ENCODE peak calls at places on chromosomes 16 and 17, in nine cellular contexts. One of them, this sample, is unnamed.

GRCh38 chr17:3804503-3804931 is 3.5 kb upstream of the ITGAE start:
- DNase-seq in neural crest cell: no peak
- DNase-seq in H9: no peak
- DNase-seq in GM10248: peak; percentile 78
- DNase-seq in BJ: no peak
- DNase-seq in HCT116: no peak
- DNase-seq in GM12865: peak; percentile 85
- DNase-seq in lower leg skin: no peak
- DNase-seq in left ventricle myocardium inferior: no peak
- DNase-seq in this sample: no peak

GRCh38 chr16:84692451-84692850 is 7.3 kb upstream of the USP10 start:
- DNase-seq in neural crest cell: no peak
- DNase-seq in H9: no peak
- DNase-seq in GM10248: no peak
- DNase-seq in BJ: no peak
- DNase-seq in HCT116: no peak
- DNase-seq in GM12865: no peak
- DNase-seq in lower leg skin: no peak
- DNase-seq in left ventricle myocardium inferior: no peak
- DNase-seq in this sample: no peak

GRCh38 chr17:47902039-47902744 is 6.2 kb downstream of the SP2 start:
- DNase-seq in neural crest cell: no peak
- DNase-seq in H9: peak; percentile 82
- DNase-seq in GM10248: no peak
- DNase-seq in BJ: no peak
- DNase-seq in HCT116: no peak
- DNase-seq in GM12865: no peak
- DNase-seq in lower leg skin: no peak
- DNase-seq in left ventricle myocardium inferior: no peak
- DNase-seq in this sample: no peak

GRCh38 chr16:75566889-75567255 is 693 bp downstream of the GABARAPL2 start:
- DNase-seq in neural crest cell: no peak
- DNase-seq in H9: no peak
- DNase-seq in GM10248: no peak
- DNase-seq in BJ: no peak
- DNase-seq in HCT116: no peak
- DNase-seq in GM12865: peak; percentile 39
- DNase-seq in lower leg skin: no peak
- DNase-seq in left ventricle myocardium inferior: no peak
- DNase-seq in this sample: no peak

GRCh38 chr16:49890876-49891275 is 35.0 kb upstream of the ZNF423 start:
- DNase-seq in neural crest cell: no peak
- DNase-seq in H9: peak; percentile 85
- DNase-seq in GM10248: no peak
- DNase-seq in BJ: no peak
- DNase-seq in HCT116: no peak
- DNase-seq in GM12865: peak; percentile 44
- DNase-seq in lower leg skin: no peak
- DNase-seq in left ventricle myocardium inferior: no peak
- DNase-seq in this sample: no peak

GRCh38 chr17:45332989-45333701 is 16.3 kb upstream of the MAP3K14 start:
- DNase-seq in neural crest cell: no peak
- DNase-seq in H9: peak; percentile 40
- DNase-seq in GM10248: peak; percentile 72
- DNase-seq in BJ: no peak
- DNase-seq in HCT116: no peak
- DNase-seq in GM12865: peak; percentile 84
- DNase-seq in lower leg skin: peak; percentile 71
- DNase-seq in left ventricle myocardium inferior: no peak
- DNase-seq in this sample: no peak

GRCh38 chr16:35480361-35480760 is 2020.9 kb downstream of the TP53TG3F start:
- DNase-seq in neural crest cell: no peak
- DNase-seq in H9: no peak
- DNase-seq in GM10248: no peak
- DNase-seq in BJ: no peak
- DNase-seq in HCT116: no peak
- DNase-seq in GM12865: no peak
- DNase-seq in lower leg skin: no peak
- DNase-seq in left ventricle myocardium inferior: no peak
- DNase-seq in this sample: no peak

GRCh38 chr16:6949240-6949639 is 383.4 kb upstream of the RBFOX1 start:
- DNase-seq in neural crest cell: no peak
- DNase-seq in H9: no peak
- DNase-seq in GM10248: no peak
- DNase-seq in BJ: no peak
- DNase-seq in HCT116: no peak
- DNase-seq in GM12865: no peak
- DNase-seq in lower leg skin: no peak
- DNase-seq in left ventricle myocardium inferior: no peak
- DNase-seq in this sample: no peak

GRCh38 chr17:17416400-17417360 is 60.1 kb upstream of the MED9 start:
- DNase-seq in neural crest cell: no peak
- DNase-seq in H9: no peak
- DNase-seq in GM10248: no peak
- DNase-seq in BJ: peak; percentile 51
- DNase-seq in HCT116: no peak
- DNase-seq in GM12865: no peak
- DNase-seq in lower leg skin: peak; percentile 72
- DNase-seq in left ventricle myocardium inferior: peak; percentile 33
- DNase-seq in this sample: peak; percentile 73

GRCh38 chr17:41301916-41302901 is at the start of gene KRTAP29-1:
- DNase-seq in neural crest cell: no peak
- DNase-seq in H9: no peak
- DNase-seq in GM10248: no peak
- DNase-seq in BJ: no peak
- DNase-seq in HCT116: no peak
- DNase-seq in GM12865: no peak
- DNase-seq in lower leg skin: no peak
- DNase-seq in left ventricle myocardium inferior: peak; percentile 61
- DNase-seq in this sample: no peak

GRCh38 chr17:62599964-62600657 is 27.4 kb upstream of the MRC2 start:
- DNase-seq in neural crest cell: no peak
- DNase-seq in H9: no peak
- DNase-seq in GM10248: no peak
- DNase-seq in BJ: no peak
- DNase-seq in HCT116: no peak
- DNase-seq in GM12865: no peak
- DNase-seq in lower leg skin: no peak
- DNase-seq in left ventricle myocardium inferior: no peak
- DNase-seq in this sample: no peak

GRCh38 chr17:62600805-62601204 is 26.7 kb upstream of the MRC2 start:
- DNase-seq in neural crest cell: no peak
- DNase-seq in H9: no peak
- DNase-seq in GM10248: no peak
- DNase-seq in BJ: no peak
- DNase-seq in HCT116: no peak
- DNase-seq in GM12865: no peak
- DNase-seq in lower leg skin: no peak
- DNase-seq in left ventricle myocardium inferior: no peak
- DNase-seq in this sample: no peak

GRCh38 chr17:62605588-62605987 is 21.9 kb upstream of the MRC2 start:
- DNase-seq in neural crest cell: no peak
- DNase-seq in H9: no peak
- DNase-seq in GM10248: no peak
- DNase-seq in BJ: no peak
- DNase-seq in HCT116: no peak
- DNase-seq in GM12865: no peak
- DNase-seq in lower leg skin: no peak
- DNase-seq in left ventricle myocardium inferior: no peak
- DNase-seq in this sample: no peak

GRCh38 chr17:62597920-62598319 is 29.6 kb upstream of the MRC2 start:
- DNase-seq in neural crest cell: no peak
- DNase-seq in H9: no peak
- DNase-seq in GM10248: no peak
- DNase-seq in BJ: peak; percentile 71
- DNase-seq in HCT116: no peak
- DNase-seq in GM12865: no peak
- DNase-seq in lower leg skin: no peak
- DNase-seq in left ventricle myocardium inferior: no peak
- DNase-seq in this sample: peak; percentile 28

DNA sequence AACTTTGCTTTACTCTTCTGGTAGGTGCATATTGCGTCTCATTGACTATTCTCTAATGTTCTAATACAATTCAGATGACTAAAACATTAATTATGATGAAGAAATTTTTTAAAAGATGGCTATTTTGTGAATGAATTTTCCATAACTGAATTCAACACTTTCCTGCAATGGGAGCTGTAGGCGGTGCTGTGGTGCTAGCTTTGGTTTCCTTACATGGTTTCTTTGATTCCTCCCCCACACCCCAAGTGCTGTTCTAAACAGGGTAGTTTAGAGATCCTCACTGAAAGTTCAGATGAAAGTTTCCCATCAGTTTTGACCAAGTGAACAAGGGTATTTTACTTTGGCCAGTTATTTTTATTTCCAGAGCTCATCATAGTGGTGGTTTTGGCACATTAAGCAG is 26.0 kb upstream of the MRC2 start:
- DNase-seq in neural crest cell: no peak
- DNase-seq in H9: no peak
- DNase-seq in GM10248: no peak
- DNase-seq in BJ: no peak
- DNase-seq in HCT116: no peak
- DNase-seq in GM12865: no peak
- DNase-seq in lower leg skin: no peak
- DNase-seq in left ventricle myocardium inferior: no peak
- DNase-seq in this sample: no peak
- TF ChIP-seq CTCF in neural crest cell: no peak
- TF ChIP-seq CTCF in H9: no peak
- TF ChIP-seq CTCF in GM10248: peak; percentile 4
- TF ChIP-seq CTCF in BJ: peak; percentile 23
- TF ChIP-seq CTCF in HCT116: no peak
- TF ChIP-seq CTCF in GM12865: no peak
- TF ChIP-seq CTCF in lower leg skin: no peak
- TF ChIP-seq CTCF in left ventricle myocardium inferior: peak; percentile 13
- TF ChIP-seq CTCF in this sample: no peak

DNA sequence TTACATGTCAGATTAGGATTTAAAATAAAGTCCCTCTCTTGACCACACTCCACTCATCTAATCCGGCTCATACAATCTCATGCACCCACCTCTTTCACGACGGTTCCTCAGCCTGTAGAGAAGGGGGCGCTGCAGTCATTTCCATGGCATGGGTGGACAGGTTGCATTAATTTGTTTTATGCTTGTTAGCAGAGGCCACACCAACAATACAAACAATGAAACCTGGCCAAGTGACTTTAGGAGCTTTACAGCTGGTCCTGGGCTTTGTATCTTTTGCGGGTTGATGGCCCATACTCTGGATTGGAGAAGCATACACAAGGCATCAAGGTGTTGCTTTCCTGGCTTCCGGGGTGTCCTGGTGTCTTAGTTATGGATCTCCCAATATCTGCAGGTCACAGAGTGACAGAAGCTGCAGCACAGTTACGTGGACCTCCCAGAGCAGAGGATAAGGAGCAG is 9.7 kb upstream of the SNF8 start:
- DNase-seq in neural crest cell: no peak
- DNase-seq in H9: peak; percentile 84
- DNase-seq in GM10248: no peak
- DNase-seq in BJ: no peak
- DNase-seq in HCT116: peak; percentile 69
- DNase-seq in GM12865: peak; percentile 39
- DNase-seq in lower leg skin: no peak
- DNase-seq in left ventricle myocardium inferior: no peak
- DNase-seq in this sample: peak; percentile 52
- TF ChIP-seq CTCF in neural crest cell: peak; percentile 52
- TF ChIP-seq CTCF in H9: peak; percentile 76
- TF ChIP-seq CTCF in GM10248: peak; percentile 38
- TF ChIP-seq CTCF in BJ: peak; percentile 64
- TF ChIP-seq CTCF in HCT116: peak; percentile 89
- TF ChIP-seq CTCF in GM12865: peak; percentile 12
- TF ChIP-seq CTCF in lower leg skin: no peak
- TF ChIP-seq CTCF in left ventricle myocardium inferior: no peak
- TF ChIP-seq CTCF in this sample: peak; percentile 78

DNA sequence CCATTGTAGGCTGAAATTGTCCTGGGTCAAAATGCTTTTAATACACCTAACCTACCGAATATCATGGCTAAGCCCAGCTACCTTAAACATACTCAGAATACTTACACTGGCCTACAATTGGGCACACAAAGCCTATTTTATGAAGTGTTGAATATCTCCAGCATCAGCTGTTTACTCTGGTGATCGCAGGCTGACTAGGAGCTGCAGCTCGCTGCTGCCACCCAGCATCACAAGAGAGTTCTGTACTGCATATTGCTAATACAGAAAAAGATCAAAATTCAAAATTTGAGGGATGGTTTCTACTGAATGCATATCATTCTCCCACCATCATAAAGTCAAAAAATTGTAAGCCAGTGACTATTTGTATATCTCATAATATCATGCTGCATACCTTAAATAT is 55.3 kb downstream of the ULK2 start:
- DNase-seq in neural crest cell: no peak
- DNase-seq in H9: no peak
- DNase-seq in GM10248: no peak
- DNase-seq in BJ: no peak
- DNase-seq in HCT116: no peak
- DNase-seq in GM12865: no peak
- DNase-seq in lower leg skin: no peak
- DNase-seq in left ventricle myocardium inferior: no peak
- DNase-seq in this sample: peak; percentile 29
- TF ChIP-seq CTCF in neural crest cell: no peak
- TF ChIP-seq CTCF in H9: peak; percentile 56
- TF ChIP-seq CTCF in GM10248: peak; percentile 10
- TF ChIP-seq CTCF in BJ: peak; percentile 60
- TF ChIP-seq CTCF in HCT116: peak; percentile 44
- TF ChIP-seq CTCF in GM12865: peak; percentile 22
- TF ChIP-seq CTCF in lower leg skin: no peak
- TF ChIP-seq CTCF in left ventricle myocardium inferior: no peak
- TF ChIP-seq CTCF in this sample: peak; percentile 65

DNA sequence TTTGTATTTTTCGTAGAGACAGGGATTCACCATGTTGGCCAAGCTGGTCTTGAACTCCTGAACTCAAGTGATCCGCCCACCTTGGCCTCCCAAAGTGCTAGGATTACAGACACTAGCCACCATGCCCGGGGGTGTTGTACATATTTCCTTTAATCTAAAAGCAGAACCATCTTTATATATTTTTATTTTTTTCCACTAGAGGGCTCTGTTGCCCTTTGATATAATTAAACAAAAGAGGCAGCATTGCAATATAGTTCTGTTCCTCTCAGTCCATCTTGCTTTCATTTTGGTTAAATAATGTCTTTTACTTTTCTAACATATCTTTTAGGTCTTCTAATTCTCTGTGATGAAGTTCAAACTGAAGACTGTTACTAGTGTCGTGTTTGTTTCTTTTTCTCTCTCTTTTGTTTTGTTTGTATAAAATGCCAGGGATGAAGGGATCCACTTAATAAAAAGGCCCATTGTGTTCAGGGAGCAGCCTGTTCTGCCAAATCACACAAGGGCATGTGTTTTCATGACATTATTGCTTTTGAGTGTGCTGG is 23.4 kb downstream of the WWOX start:
- DNase-seq in neural crest cell: no peak
- DNase-seq in H9: no peak
- DNase-seq in GM10248: peak; percentile 47
- DNase-seq in BJ: no peak
- DNase-seq in HCT116: peak; percentile 22
- DNase-seq in GM12865: peak; percentile 45
- DNase-seq in lower leg skin: no peak
- DNase-seq in left ventricle myocardium inferior: no peak
- DNase-seq in this sample: peak; percentile 60
- TF ChIP-seq CTCF in neural crest cell: peak; percentile 79
- TF ChIP-seq CTCF in H9: peak; percentile 68
- TF ChIP-seq CTCF in GM10248: peak; percentile 25
- TF ChIP-seq CTCF in BJ: peak; percentile 34
- TF ChIP-seq CTCF in HCT116: peak; percentile 24
- TF ChIP-seq CTCF in GM12865: peak; percentile 15
- TF ChIP-seq CTCF in lower leg skin: no peak
- TF ChIP-seq CTCF in left ventricle myocardium inferior: peak; percentile 67
- TF ChIP-seq CTCF in this sample: peak; percentile 81

GRCh38 chr16:77975942-77976341 is 46.4 kb upstream of the CLEC3A start:
- DNase-seq in neural crest cell: no peak
- DNase-seq in H9: no peak
- DNase-seq in GM10248: no peak
- DNase-seq in BJ: no peak
- DNase-seq in HCT116: no peak
- DNase-seq in GM12865: no peak
- DNase-seq in lower leg skin: no peak
- DNase-seq in left ventricle myocardium inferior: no peak
- DNase-seq in this sample: no peak
- TF ChIP-seq CTCF in neural crest cell: peak; percentile 17
- TF ChIP-seq CTCF in H9: peak; percentile 33
- TF ChIP-seq CTCF in GM10248: no peak
- TF ChIP-seq CTCF in BJ: no peak
- TF ChIP-seq CTCF in HCT116: peak; percentile 3
- TF ChIP-seq CTCF in GM12865: no peak
- TF ChIP-seq CTCF in lower leg skin: no peak
- TF ChIP-seq CTCF in left ventricle myocardium inferior: no peak
- TF ChIP-seq CTCF in this sample: peak; percentile 7

This sample was measured in HFFc6.